ENCODE peak calls at places on chromosomes 4 and X, in ten cellular contexts. H, Y, N, G, V, S, C, Q, I and D are unnamed samples.

GRCh38 chr4:108900018-108900417 is 137.2 kb upstream of the ETNPPL start:
- DNase-seq in H (no peak), G (no peak), I (no peak), S (no peak), N (peak; percentile 9), V (no peak), Q (no peak), Y (peak; percentile 68), C (no peak), D (peak; percentile 7)

GRCh38 chr4:89316931-89317366 is 9.3 kb upstream of the GPRIN3 start:
- DNase-seq in V (no peak), S (no peak), C (no peak), I (no peak), H (no peak), G (peak; percentile 38), Q (no peak), N (peak; percentile 23), Y (no peak), D (no peak)

GRCh38 chrX:14673764-14674163 is 144.4 kb downstream of the GLRA2 start:
- DNase-seq in H (no peak), Y (no peak), S (no peak), Q (no peak), G (no peak), V (no peak), N (peak; percentile 87), I (no peak), C (no peak), D (no peak)

GRCh38 chr4:26854701-26855100 is 5.9 kb upstream of the STIM2 start:
- DNase-seq in I (no peak), G (no peak), H (no peak), Q (no peak), Y (no peak), N (no peak), V (no peak), C (no peak), S (no peak), D (no peak)

GRCh38 chrX:42673411-42673810 is 104.6 kb downstream of the PPP1R2C start:
- DNase-seq in Q (no peak), V (no peak), S (no peak), Y (no peak), I (no peak), H (no peak), N (no peak), C (no peak), G (no peak), D (no peak)

GRCh38 chr4:36178489-36178888 is 65.8 kb downstream of the ARAP2 start:
- DNase-seq in Q (no peak), C (no peak), I (no peak), V (no peak), Y (no peak), G (no peak), S (no peak), N (no peak), H (no peak), D (no peak)

GRCh38 chrX:7334253-7334935 is 186.4 kb upstream of the PUDP start:
- DNase-seq in I (no peak), H (no peak), G (no peak), Q (no peak), V (no peak), C (no peak), N (no peak), Y (no peak), S (no peak), D (no peak)

GRCh38 chr4:34943719-34944386 is 1300.5 kb downstream of the ARAP2 start:
- DNase-seq in N (no peak), I (no peak), Q (no peak), H (no peak), C (no peak), G (no peak), S (no peak), Y (no peak), V (no peak), D (no peak)

GRCh38 chrX:137565921-137566745 is at the start of gene ZIC3:
- DNase-seq in Q (peak; percentile 71), S (peak; percentile 65), H (peak; percentile 43), Y (peak; percentile 80), V (peak; percentile 82), I (peak; percentile 81), C (peak; percentile 57), N (peak; percentile 5), G (no peak), D (peak; percentile 98)

GRCh38 chrX:137568741-137569469 is 3.0 kb downstream of the ZIC3 start:
- DNase-seq in S (no peak), N (no peak), V (no peak), C (no peak), G (no peak), Y (no peak), I (no peak), Q (no peak), H (no peak), D (peak; percentile 75)

GRCh38 chrX:137567474-137568232 is 1.7 kb downstream of the ZIC3 start:
- DNase-seq in Q (no peak), Y (peak; percentile 53), V (no peak), C (no peak), G (no peak), N (no peak), I (no peak), S (no peak), H (no peak), D (peak; percentile 70)

GRCh38 chrX:137565318-137565904 is 516 bp upstream of the ZIC3 start:
- DNase-seq in G (no peak), I (no peak), V (no peak), N (no peak), H (no peak), C (no peak), Y (peak; percentile 2), S (no peak), Q (no peak), D (no peak)

DNA sequence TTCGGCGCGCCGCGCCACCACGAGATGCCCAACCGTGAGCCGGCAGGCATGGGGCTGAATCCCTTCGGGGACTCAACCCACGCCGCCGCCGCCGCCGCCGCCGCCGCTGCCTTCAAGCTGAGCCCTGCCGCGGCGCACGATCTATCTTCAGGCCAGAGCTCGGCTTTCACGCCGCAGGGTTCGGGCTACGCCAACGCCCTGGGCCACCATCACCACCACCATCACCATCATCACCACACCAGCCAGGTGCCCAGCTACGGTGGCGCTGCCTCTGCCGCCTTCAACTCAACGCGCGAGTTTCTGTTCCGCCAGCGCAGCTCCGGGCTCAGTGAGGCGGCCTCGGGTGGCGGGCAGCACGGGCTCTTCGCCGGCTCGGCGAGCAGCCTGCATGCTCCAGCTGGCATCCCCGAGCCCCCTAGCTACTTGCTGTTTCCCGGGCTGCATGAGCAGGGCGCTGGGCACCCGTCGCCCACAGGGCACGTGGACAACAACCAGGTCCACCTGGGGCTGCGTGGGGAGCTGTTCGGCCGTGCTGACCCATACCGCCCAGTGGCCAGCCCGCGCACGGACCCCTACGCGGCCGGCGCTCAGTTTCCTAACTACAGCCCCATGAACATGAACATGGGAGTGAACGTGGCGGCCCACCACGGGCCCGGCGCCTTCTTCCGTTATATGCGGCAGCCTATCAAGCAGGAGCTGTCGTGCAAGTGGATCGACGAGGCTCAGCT is 983 bp downstream of the ZIC3 start:
- DNase-seq in I (no peak), Y (no peak), G (no peak), H (no peak), V (no peak), S (no peak), Q (no peak), C (no peak), N (no peak), D (peak; percentile 52)
- H3K36me3 ChIP-seq in I (no peaks in the 10 kb centered on the region), Y (peaks cover 7% of the 10 kb centered on the region), G (no peaks in the 10 kb centered on the region), H (no peaks in the 10 kb centered on the region), V (no peaks in the 10 kb centered on the region), S (no peaks in the 10 kb centered on the region), Q (no peaks in the 10 kb centered on the region), C (no peaks in the 10 kb centered on the region), N (no peaks in the 10 kb centered on the region), D (peaks cover 6% of the 10 kb centered on the region)

GRCh38 chr4:182904271-182904761 is 12.9 kb downstream of the DCTD start:
- DNase-seq in Q (no peak), G (no peak), I (no peak), H (no peak), Y (peak; percentile 30), N (no peak), C (no peak), S (no peak), V (peak; percentile 81), D (no peak)

GRCh38 chr4:182901337-182901736 is 15.8 kb downstream of the DCTD start:
- DNase-seq in Q (no peak), V (no peak), Y (no peak), C (no peak), G (no peak), S (peak; percentile 78), H (no peak), I (no peak), N (no peak), D (no peak)

GRCh38 chr4:182905038-182905437 is 12.1 kb downstream of the DCTD start:
- DNase-seq in H (no peak), Q (no peak), Y (no peak), S (no peak), I (no peak), N (no peak), V (peak; percentile 34), G (no peak), C (no peak), D (no peak)

GRCh38 chr4:182906786-182907185 is 10.4 kb downstream of the DCTD start:
- DNase-seq in Y (no peak), H (no peak), S (no peak), V (no peak), C (no peak), Q (no peak), G (no peak), I (no peak), N (no peak), D (no peak)

GRCh38 chr4:182903013-182903412 is 14.2 kb downstream of the DCTD start:
- DNase-seq in I (no peak), C (no peak), Q (no peak), Y (no peak), G (no peak), N (no peak), H (no peak), S (no peak), V (no peak), D (no peak)
- H3K36me3 ChIP-seq in I (peaks cover 40% of the 10 kb centered on the region), C (peaks cover 72% of the 10 kb centered on the region), Q (peaks cover 75% of the 10 kb centered on the region), Y (peaks cover 8% of the 10 kb centered on the region), G (peaks cover 9% of the 10 kb centered on the region), N (no peaks in the 10 kb centered on the region), H (peaks cover 45% of the 10 kb centered on the region), S (peaks cover 10% of the 10 kb centered on the region), V (peaks cover 37% of the 10 kb centered on the region), D (peaks cover 11% of the 10 kb centered on the region)

GRCh38 chr4:121818215-121818614 is 5.5 kb downstream of the CCNA2 start:
- DNase-seq in Y (no peak), C (no peak), G (no peak), N (no peak), I (no peak), S (no peak), H (no peak), Q (no peak), V (no peak), D (no peak)
- H3K36me3 ChIP-seq in Y (peaks cover 90% of the 10 kb centered on the region), C (peaks cover 52% of the 10 kb centered on the region), G (peaks cover 12% of the 10 kb centered on the region), N (peaks cover 2% of the 10 kb centered on the region), I (peaks cover 54% of the 10 kb centered on the region), S (peaks cover 41% of the 10 kb centered on the region), H (peaks cover 44% of the 10 kb centered on the region), Q (peaks cover 72% of the 10 kb centered on the region), V (peaks cover 72% of the 10 kb centered on the region), D (peaks cover 38% of the 10 kb centered on the region)

GRCh38 chr4:39470402-39470801 is 11.5 kb downstream of the LIAS start:
- DNase-seq in N (no peak), H (no peak), Q (no peak), Y (no peak), I (no peak), G (no peak), C (no peak), S (no peak), V (no peak), D (no peak)

GRCh38 chr4:39469429-39470077 is 10.7 kb downstream of the LIAS start:
- DNase-seq in Q (no peak), G (peak; percentile 44), N (no peak), S (no peak), C (no peak), I (no peak), H (no peak), V (peak; percentile 62), Y (peak; percentile 90), D (peak; percentile 68)

GRCh38 chr4:39464886-39465501 is 6.1 kb downstream of the LIAS start:
- DNase-seq in N (no peak), V (peak; percentile 81), S (no peak), C (no peak), Q (no peak), G (no peak), Y (no peak), H (no peak), I (no peak), D (no peak)

GRCh38 chr4:39466747-39467146 is 7.9 kb downstream of the LIAS start:
- DNase-seq in S (no peak), V (no peak), Y (no peak), C (no peak), I (no peak), N (no peak), G (no peak), H (no peak), Q (no peak), D (no peak)

GRCh38 chr4:39467470-39467869 is 8.6 kb downstream of the LIAS start:
- DNase-seq in C (no peak), V (no peak), S (no peak), N (no peak), H (no peak), Y (no peak), Q (no peak), I (no peak), G (no peak), D (no peak)
- H3K36me3 ChIP-seq in C (peaks cover 75% of the 10 kb centered on the region), V (peaks cover 38% of the 10 kb centered on the region), S (peaks cover 19% of the 10 kb centered on the region), N (no peaks in the 10 kb centered on the region), H (peaks cover 39% of the 10 kb centered on the region), Y (peaks cover 39% of the 10 kb centered on the region), Q (peaks cover 81% of the 10 kb centered on the region), I (peaks cover 70% of the 10 kb centered on the region), G (peaks cover 3% of the 10 kb centered on the region), D (peaks cover 10% of the 10 kb centered on the region)